ENCODE peak calls at places on chromosomes 13 and 19, in ten cellular contexts. One of them, this sample, is unnamed.

GRCh38 chr19:31066385-31066784 is 282.9 kb downstream of the TSHZ3 start:
- DNase-seq in Peyer's patch: no peak
- DNase-seq in H7: no peak
- DNase-seq in activated CD8-positive, alpha-beta T cell treated with anti-CD3 and anti-CD28 coated beads, Interleukin-2, amount 10 ng/mL, durations not matched to agents 7 days and 5 days: no peak
- DNase-seq in H9: no peak
- DNase-seq in cardiac fibroblast: peak; percentile 67
- DNase-seq in T-helper 2 cell: no peak
- DNase-seq in T follicular helper cell: no peak
- DNase-seq in lower lobe of right lung: no peak
- DNase-seq in hypothalamus: no peak
- DNase-seq in this sample: peak; percentile 66

GRCh38 chr13:35699181-35699580 is 222.7 kb upstream of the MAB21L1 start:
- DNase-seq in T-helper 2 cell: no peak
- DNase-seq in hypothalamus: no peak
- DNase-seq in T follicular helper cell: no peak
- DNase-seq in H7: no peak
- DNase-seq in H9: no peak
- DNase-seq in activated CD8-positive, alpha-beta T cell treated with anti-CD3 and anti-CD28 coated beads, Interleukin-2, amount 10 ng/mL, durations not matched to agents 7 days and 5 days: no peak
- DNase-seq in Peyer's patch: no peak
- DNase-seq in lower lobe of right lung: no peak
- DNase-seq in cardiac fibroblast: peak; percentile 67
- DNase-seq in this sample: no peak

GRCh38 chr13:36096411-36097184 is 34.6 kb downstream of the DCLK1 start:
- DNase-seq in lower lobe of right lung: no peak
- DNase-seq in cardiac fibroblast: peak; percentile 68
- DNase-seq in H7: no peak
- DNase-seq in H9: no peak
- DNase-seq in hypothalamus: no peak
- DNase-seq in Peyer's patch: no peak
- DNase-seq in T-helper 2 cell: no peak
- DNase-seq in activated CD8-positive, alpha-beta T cell treated with anti-CD3 and anti-CD28 coated beads, Interleukin-2, amount 10 ng/mL, durations not matched to agents 7 days and 5 days: no peak
- DNase-seq in T follicular helper cell: no peak
- DNase-seq in this sample: no peak

GRCh38 chr19:12365094-12365371 is 450 bp downstream of the ZNF442 start:
- DNase-seq in H7: peak; percentile 81
- DNase-seq in hypothalamus: peak; percentile 47
- DNase-seq in cardiac fibroblast: no peak
- DNase-seq in Peyer's patch: no peak
- DNase-seq in activated CD8-positive, alpha-beta T cell treated with anti-CD3 and anti-CD28 coated beads, Interleukin-2, amount 10 ng/mL, durations not matched to agents 7 days and 5 days: peak; percentile 23
- DNase-seq in T-helper 2 cell: peak; percentile 4
- DNase-seq in T follicular helper cell: no peak
- DNase-seq in H9: no peak
- DNase-seq in lower lobe of right lung: no peak
- DNase-seq in this sample: peak; percentile 60

GRCh38 chr19:15780595-15781418 is 6.7 kb upstream of the OR10H5 start:
- DNase-seq in T follicular helper cell: no peak
- DNase-seq in Peyer's patch: peak; percentile 49
- DNase-seq in T-helper 2 cell: no peak
- DNase-seq in H9: no peak
- DNase-seq in activated CD8-positive, alpha-beta T cell treated with anti-CD3 and anti-CD28 coated beads, Interleukin-2, amount 10 ng/mL, durations not matched to agents 7 days and 5 days: no peak
- DNase-seq in cardiac fibroblast: no peak
- DNase-seq in lower lobe of right lung: no peak
- DNase-seq in hypothalamus: peak; percentile 51
- DNase-seq in H7: no peak
- DNase-seq in this sample: no peak

GRCh38 chr13:48775804-48776203 is 122.1 kb downstream of the CYSLTR2 start:
- DNase-seq in H9: no peak
- DNase-seq in T-helper 2 cell: no peak
- DNase-seq in H7: no peak
- DNase-seq in cardiac fibroblast: peak; percentile 87
- DNase-seq in lower lobe of right lung: no peak
- DNase-seq in Peyer's patch: no peak
- DNase-seq in activated CD8-positive, alpha-beta T cell treated with anti-CD3 and anti-CD28 coated beads, Interleukin-2, amount 10 ng/mL, durations not matched to agents 7 days and 5 days: no peak
- DNase-seq in T follicular helper cell: no peak
- DNase-seq in hypothalamus: no peak
- DNase-seq in this sample: peak; percentile 71

GRCh38 chr13:44188257-44188656 is 185.4 kb upstream of the SERP2 start:
- DNase-seq in T-helper 2 cell: no peak
- DNase-seq in activated CD8-positive, alpha-beta T cell treated with anti-CD3 and anti-CD28 coated beads, Interleukin-2, amount 10 ng/mL, durations not matched to agents 7 days and 5 days: no peak
- DNase-seq in hypothalamus: no peak
- DNase-seq in lower lobe of right lung: no peak
- DNase-seq in cardiac fibroblast: peak; percentile 72
- DNase-seq in Peyer's patch: no peak
- DNase-seq in H9: no peak
- DNase-seq in T follicular helper cell: no peak
- DNase-seq in H7: no peak
- DNase-seq in this sample: peak; percentile 87

GRCh38 chr13:109840201-109840892 is 54.0 kb upstream of the IRS2 start:
- DNase-seq in T-helper 2 cell: peak; percentile 55
- DNase-seq in cardiac fibroblast: peak; percentile 59
- DNase-seq in hypothalamus: no peak
- DNase-seq in lower lobe of right lung: no peak
- DNase-seq in T follicular helper cell: no peak
- DNase-seq in Peyer's patch: no peak
- DNase-seq in H9: no peak
- DNase-seq in H7: no peak
- DNase-seq in activated CD8-positive, alpha-beta T cell treated with anti-CD3 and anti-CD28 coated beads, Interleukin-2, amount 10 ng/mL, durations not matched to agents 7 days and 5 days: no peak
- DNase-seq in this sample: peak; percentile 71

GRCh38 chr19:46069841-46070341 is 29.1 kb upstream of the IGFL4 start:
- DNase-seq in H7: no peak
- DNase-seq in hypothalamus: no peak
- DNase-seq in cardiac fibroblast: peak; percentile 97
- DNase-seq in lower lobe of right lung: no peak
- DNase-seq in T follicular helper cell: no peak
- DNase-seq in Peyer's patch: no peak
- DNase-seq in activated CD8-positive, alpha-beta T cell treated with anti-CD3 and anti-CD28 coated beads, Interleukin-2, amount 10 ng/mL, durations not matched to agents 7 days and 5 days: no peak
- DNase-seq in H9: no peak
- DNase-seq in T-helper 2 cell: no peak
- DNase-seq in this sample: no peak

GRCh38 chr19:45645631-45646344 is 6.6 kb upstream of the EML2 start:
- DNase-seq in activated CD8-positive, alpha-beta T cell treated with anti-CD3 and anti-CD28 coated beads, Interleukin-2, amount 10 ng/mL, durations not matched to agents 7 days and 5 days: peak; percentile 87
- DNase-seq in T follicular helper cell: peak; percentile 60
- DNase-seq in H7: peak; percentile 97
- DNase-seq in hypothalamus: peak; percentile 77
- DNase-seq in cardiac fibroblast: peak; percentile 89
- DNase-seq in lower lobe of right lung: peak; percentile 76
- DNase-seq in T-helper 2 cell: peak; percentile 94
- DNase-seq in H9: peak; percentile 94
- DNase-seq in Peyer's patch: peak; percentile 92
- DNase-seq in this sample: peak; percentile 93

GRCh38 chr19:35154535-35155406 is at the start of gene FXYD5:
- DNase-seq in T-helper 2 cell: peak; percentile 74
- DNase-seq in activated CD8-positive, alpha-beta T cell treated with anti-CD3 and anti-CD28 coated beads, Interleukin-2, amount 10 ng/mL, durations not matched to agents 7 days and 5 days: peak; percentile 77
- DNase-seq in T follicular helper cell: peak; percentile 53
- DNase-seq in H7: peak; percentile 91
- DNase-seq in cardiac fibroblast: peak; percentile 86
- DNase-seq in lower lobe of right lung: peak; percentile 84
- DNase-seq in H9: peak; percentile 69
- DNase-seq in Peyer's patch: peak; percentile 87
- DNase-seq in hypothalamus: peak; percentile 12
- DNase-seq in this sample: peak; percentile 92

GRCh38 chr13:112972258-112972657 is 3.2 kb downstream of the MCF2L start:
- DNase-seq in T follicular helper cell: no peak
- DNase-seq in H7: no peak
- DNase-seq in activated CD8-positive, alpha-beta T cell treated with anti-CD3 and anti-CD28 coated beads, Interleukin-2, amount 10 ng/mL, durations not matched to agents 7 days and 5 days: no peak
- DNase-seq in T-helper 2 cell: no peak
- DNase-seq in lower lobe of right lung: no peak
- DNase-seq in cardiac fibroblast: no peak
- DNase-seq in H9: no peak
- DNase-seq in Peyer's patch: no peak
- DNase-seq in hypothalamus: no peak
- DNase-seq in this sample: no peak

GRCh38 chr13:39531646-39532045 is 71.3 kb downstream of the LHFPL6 start:
- DNase-seq in cardiac fibroblast: peak; percentile 60
- DNase-seq in H7: no peak
- DNase-seq in hypothalamus: no peak
- DNase-seq in T-helper 2 cell: no peak
- DNase-seq in activated CD8-positive, alpha-beta T cell treated with anti-CD3 and anti-CD28 coated beads, Interleukin-2, amount 10 ng/mL, durations not matched to agents 7 days and 5 days: no peak
- DNase-seq in lower lobe of right lung: no peak
- DNase-seq in T follicular helper cell: no peak
- DNase-seq in H9: no peak
- DNase-seq in Peyer's patch: no peak
- DNase-seq in this sample: no peak

This sample was measured in islet precursor cell.